ENCODE peak calls at places on chromosomes 5 and 9, in five cellular contexts. One of them, this sample, is unnamed.

GRCh38 chr5:129830288-129830687 is 74.0 kb upstream of the CHSY3 start:
- DNase-seq in NCI-H345: no peak
- DNase-seq in activated CD8-positive, alpha-beta T cell treated with anti-CD3 and anti-CD28 coated beads, Interleukin-2, amount 10 ng/mL, durations not matched to agents 7 days and 5 days: no peak
- DNase-seq in retinal pigment epithelial cell: no peak
- DNase-seq in erythroblast: no peak
- DNase-seq in this sample: no peak

GRCh38 chr9:37920471-37921167 is 16.7 kb upstream of the SLC25A51 start:
- DNase-seq in NCI-H345: no peak
- DNase-seq in activated CD8-positive, alpha-beta T cell treated with anti-CD3 and anti-CD28 coated beads, Interleukin-2, amount 10 ng/mL, durations not matched to agents 7 days and 5 days: peak; percentile 32
- DNase-seq in retinal pigment epithelial cell: no peak
- DNase-seq in erythroblast: peak; percentile 16
- DNase-seq in this sample: peak; percentile 41

GRCh38 chr5:79346420-79346824 is 110.5 kb downstream of the JMY start:
- DNase-seq in NCI-H345: no peak
- DNase-seq in activated CD8-positive, alpha-beta T cell treated with anti-CD3 and anti-CD28 coated beads, Interleukin-2, amount 10 ng/mL, durations not matched to agents 7 days and 5 days: no peak
- DNase-seq in retinal pigment epithelial cell: no peak
- DNase-seq in erythroblast: peak; percentile 22
- DNase-seq in this sample: no peak

GRCh38 chr5:10563940-10564837 is at the start of gene ANKRD33B:
- DNase-seq in NCI-H345: peak; percentile 68
- DNase-seq in activated CD8-positive, alpha-beta T cell treated with anti-CD3 and anti-CD28 coated beads, Interleukin-2, amount 10 ng/mL, durations not matched to agents 7 days and 5 days: peak; percentile 87
- DNase-seq in retinal pigment epithelial cell: no peak
- DNase-seq in erythroblast: peak; percentile 39
- DNase-seq in this sample: peak; percentile 85

GRCh38 chr5:148844433-148845279 is 18.2 kb downstream of the ADRB2 start:
- DNase-seq in NCI-H345: no peak
- DNase-seq in activated CD8-positive, alpha-beta T cell treated with anti-CD3 and anti-CD28 coated beads, Interleukin-2, amount 10 ng/mL, durations not matched to agents 7 days and 5 days: no peak
- DNase-seq in retinal pigment epithelial cell: no peak
- DNase-seq in erythroblast: no peak
- DNase-seq in this sample: no peak

GRCh38 chr5:171425596-171426244 is 6.3 kb downstream of the FGF18 start:
- DNase-seq in NCI-H345: no peak
- DNase-seq in activated CD8-positive, alpha-beta T cell treated with anti-CD3 and anti-CD28 coated beads, Interleukin-2, amount 10 ng/mL, durations not matched to agents 7 days and 5 days: no peak
- DNase-seq in retinal pigment epithelial cell: no peak
- DNase-seq in erythroblast: no peak
- DNase-seq in this sample: no peak

GRCh38 chr5:167233507-167233906 is 1057.9 kb upstream of the WWC1 start:
- DNase-seq in NCI-H345: no peak
- DNase-seq in activated CD8-positive, alpha-beta T cell treated with anti-CD3 and anti-CD28 coated beads, Interleukin-2, amount 10 ng/mL, durations not matched to agents 7 days and 5 days: no peak
- DNase-seq in retinal pigment epithelial cell: no peak
- DNase-seq in erythroblast: no peak
- DNase-seq in this sample: no peak

GRCh38 chr5:137055271-137055872 is 443.8 kb downstream of the SPOCK1 start:
- DNase-seq in NCI-H345: no peak
- DNase-seq in activated CD8-positive, alpha-beta T cell treated with anti-CD3 and anti-CD28 coated beads, Interleukin-2, amount 10 ng/mL, durations not matched to agents 7 days and 5 days: no peak
- DNase-seq in retinal pigment epithelial cell: no peak
- DNase-seq in erythroblast: no peak
- DNase-seq in this sample: no peak

GRCh38 chr5:89733772-89734171 is 675.8 kb downstream of the CETN3 start:
- DNase-seq in NCI-H345: no peak
- DNase-seq in activated CD8-positive, alpha-beta T cell treated with anti-CD3 and anti-CD28 coated beads, Interleukin-2, amount 10 ng/mL, durations not matched to agents 7 days and 5 days: no peak
- DNase-seq in retinal pigment epithelial cell: no peak
- DNase-seq in erythroblast: no peak
- DNase-seq in this sample: no peak

GRCh38 chr5:95081500-95082355 is 203.2 kb downstream of the MCTP1 start:
- DNase-seq in NCI-H345: no peak
- DNase-seq in activated CD8-positive, alpha-beta T cell treated with anti-CD3 and anti-CD28 coated beads, Interleukin-2, amount 10 ng/mL, durations not matched to agents 7 days and 5 days: peak; percentile 52
- DNase-seq in retinal pigment epithelial cell: peak; percentile 89
- DNase-seq in erythroblast: peak; percentile 37
- DNase-seq in this sample: no peak

GRCh38 chr5:122880749-122881148 is 35.3 kb downstream of the SNX24 start:
- DNase-seq in NCI-H345: no peak
- DNase-seq in activated CD8-positive, alpha-beta T cell treated with anti-CD3 and anti-CD28 coated beads, Interleukin-2, amount 10 ng/mL, durations not matched to agents 7 days and 5 days: no peak
- DNase-seq in retinal pigment epithelial cell: no peak
- DNase-seq in erythroblast: no peak
- DNase-seq in this sample: no peak

GRCh38 chr5:129363991-129364390 is 96.1 kb upstream of the ADAMTS19 start:
- DNase-seq in NCI-H345: no peak
- DNase-seq in activated CD8-positive, alpha-beta T cell treated with anti-CD3 and anti-CD28 coated beads, Interleukin-2, amount 10 ng/mL, durations not matched to agents 7 days and 5 days: no peak
- DNase-seq in retinal pigment epithelial cell: no peak
- DNase-seq in erythroblast: no peak
- DNase-seq in this sample: no peak

GRCh38 chr5:66494437-66494836 is 101.8 kb upstream of the MAST4 start:
- DNase-seq in NCI-H345: no peak
- DNase-seq in activated CD8-positive, alpha-beta T cell treated with anti-CD3 and anti-CD28 coated beads, Interleukin-2, amount 10 ng/mL, durations not matched to agents 7 days and 5 days: no peak
- DNase-seq in retinal pigment epithelial cell: no peak
- DNase-seq in erythroblast: no peak
- DNase-seq in this sample: peak; percentile 16

GRCh38 chr9:93633492-93634221 is 57.3 kb downstream of the PHF2 start:
- DNase-seq in NCI-H345: no peak
- DNase-seq in activated CD8-positive, alpha-beta T cell treated with anti-CD3 and anti-CD28 coated beads, Interleukin-2, amount 10 ng/mL, durations not matched to agents 7 days and 5 days: no peak
- DNase-seq in retinal pigment epithelial cell: no peak
- DNase-seq in erythroblast: no peak
- DNase-seq in this sample: no peak

GRCh38 chr5:179275941-179276837 is 69.1 kb downstream of the ADAMTS2 start:
- DNase-seq in NCI-H345: no peak
- DNase-seq in activated CD8-positive, alpha-beta T cell treated with anti-CD3 and anti-CD28 coated beads, Interleukin-2, amount 10 ng/mL, durations not matched to agents 7 days and 5 days: no peak
- DNase-seq in retinal pigment epithelial cell: peak; percentile 83
- DNase-seq in erythroblast: no peak
- DNase-seq in this sample: no peak

GRCh38 chr5:23996525-23996924 is 489.1 kb downstream of the PRDM9 start:
- DNase-seq in NCI-H345: no peak
- DNase-seq in activated CD8-positive, alpha-beta T cell treated with anti-CD3 and anti-CD28 coated beads, Interleukin-2, amount 10 ng/mL, durations not matched to agents 7 days and 5 days: no peak
- DNase-seq in retinal pigment epithelial cell: no peak
- DNase-seq in erythroblast: no peak
- DNase-seq in this sample: no peak

GRCh38 chr9:130639866-130640555 is 24.4 kb upstream of the PRDM12 start:
- DNase-seq in NCI-H345: no peak
- DNase-seq in activated CD8-positive, alpha-beta T cell treated with anti-CD3 and anti-CD28 coated beads, Interleukin-2, amount 10 ng/mL, durations not matched to agents 7 days and 5 days: no peak
- DNase-seq in retinal pigment epithelial cell: no peak
- DNase-seq in erythroblast: no peak
- DNase-seq in this sample: no peak

GRCh38 chr5:151757233-151758140 is 944 bp downstream of the ATOX1 start:
- DNase-seq in NCI-H345: no peak
- DNase-seq in activated CD8-positive, alpha-beta T cell treated with anti-CD3 and anti-CD28 coated beads, Interleukin-2, amount 10 ng/mL, durations not matched to agents 7 days and 5 days: peak; percentile 42
- DNase-seq in retinal pigment epithelial cell: no peak
- DNase-seq in erythroblast: peak; percentile 52
- DNase-seq in this sample: no peak

GRCh38 chr9:75105019-75105540 is 16.8 kb downstream of the OSTF1 start:
- DNase-seq in NCI-H345: no peak
- DNase-seq in activated CD8-positive, alpha-beta T cell treated with anti-CD3 and anti-CD28 coated beads, Interleukin-2, amount 10 ng/mL, durations not matched to agents 7 days and 5 days: no peak
- DNase-seq in retinal pigment epithelial cell: no peak
- DNase-seq in erythroblast: no peak
- DNase-seq in this sample: no peak

GRCh38 chr5:80318212-80318611 is 1.6 kb upstream of the SPZ1 start:
- DNase-seq in NCI-H345: no peak
- DNase-seq in activated CD8-positive, alpha-beta T cell treated with anti-CD3 and anti-CD28 coated beads, Interleukin-2, amount 10 ng/mL, durations not matched to agents 7 days and 5 days: no peak
- DNase-seq in retinal pigment epithelial cell: no peak
- DNase-seq in erythroblast: no peak
- DNase-seq in this sample: peak; percentile 24

GRCh38 chr5:176319827-176320554 is 41.6 kb downstream of the KIAA1191 start:
- DNase-seq in NCI-H345: no peak
- DNase-seq in activated CD8-positive, alpha-beta T cell treated with anti-CD3 and anti-CD28 coated beads, Interleukin-2, amount 10 ng/mL, durations not matched to agents 7 days and 5 days: no peak
- DNase-seq in retinal pigment epithelial cell: no peak
- DNase-seq in erythroblast: peak; percentile 5
- DNase-seq in this sample: no peak

This sample was measured in nephron progenitor cell.